ENCODE peak calls at places on chromosomes 13 and 19, in six cellular contexts. One of them, this sample, is unnamed.

GRCh38 chr13:108777421-108778420 is 148.3 kb downstream of the MYO16 start:
- DNase-seq in germinal center: no peak
- DNase-seq in activated T-cell treated with anti-CD3 and anti-CD28 coated beads, Interleukin-2, amount 50 U/mL, for 72 hours: no peak
- DNase-seq in NB4: no peak
- DNase-seq in foreskin fibroblast: no peak
- DNase-seq in activated CD4-positive, alpha-beta T cell treated with anti-CD3 and anti-CD28 coated beads, Interleukin-2, amount 50 U/mL, for 1 hour: no peak
- DNase-seq in this sample: no peak

GRCh38 chr19:50315773-50316448 is 13.3 kb downstream of the KCNC3 start:
- DNase-seq in germinal center: no peak
- DNase-seq in activated T-cell treated with anti-CD3 and anti-CD28 coated beads, Interleukin-2, amount 50 U/mL, for 72 hours: peak
- DNase-seq in NB4: peak
- DNase-seq in foreskin fibroblast: no peak
- DNase-seq in activated CD4-positive, alpha-beta T cell treated with anti-CD3 and anti-CD28 coated beads, Interleukin-2, amount 50 U/mL, for 1 hour: no peak
- DNase-seq in this sample: no peak

GRCh38 chr13:30037306-30037705 is 186.9 kb upstream of the UBL3 start:
- DNase-seq in germinal center: no peak
- DNase-seq in activated T-cell treated with anti-CD3 and anti-CD28 coated beads, Interleukin-2, amount 50 U/mL, for 72 hours: no peak
- DNase-seq in NB4: no peak
- DNase-seq in foreskin fibroblast: no peak
- DNase-seq in activated CD4-positive, alpha-beta T cell treated with anti-CD3 and anti-CD28 coated beads, Interleukin-2, amount 50 U/mL, for 1 hour: no peak
- DNase-seq in this sample: no peak

GRCh38 chr13:54185785-54186184 is 1157.2 kb downstream of the OLFM4 start:
- DNase-seq in germinal center: no peak
- DNase-seq in activated T-cell treated with anti-CD3 and anti-CD28 coated beads, Interleukin-2, amount 50 U/mL, for 72 hours: no peak
- DNase-seq in NB4: peak
- DNase-seq in foreskin fibroblast: no peak
- DNase-seq in activated CD4-positive, alpha-beta T cell treated with anti-CD3 and anti-CD28 coated beads, Interleukin-2, amount 50 U/mL, for 1 hour: no peak
- DNase-seq in this sample: no peak

GRCh38 chr13:113732176-113732960 is 26.7 kb upstream of the TMEM255B start:
- DNase-seq in germinal center: peak
- DNase-seq in activated T-cell treated with anti-CD3 and anti-CD28 coated beads, Interleukin-2, amount 50 U/mL, for 72 hours: no peak
- DNase-seq in NB4: peak
- DNase-seq in foreskin fibroblast: no peak
- DNase-seq in activated CD4-positive, alpha-beta T cell treated with anti-CD3 and anti-CD28 coated beads, Interleukin-2, amount 50 U/mL, for 1 hour: no peak
- DNase-seq in this sample: no peak

GRCh38 chr13:98026457-98026857 is 73.0 kb downstream of the IPO5 start:
- DNase-seq in germinal center: no peak
- DNase-seq in activated T-cell treated with anti-CD3 and anti-CD28 coated beads, Interleukin-2, amount 50 U/mL, for 72 hours: no peak
- DNase-seq in NB4: peak
- DNase-seq in foreskin fibroblast: peak
- DNase-seq in activated CD4-positive, alpha-beta T cell treated with anti-CD3 and anti-CD28 coated beads, Interleukin-2, amount 50 U/mL, for 1 hour: no peak
- DNase-seq in this sample: no peak

GRCh38 chr13:110450016-110450900 is 111.3 kb downstream of the RAB20 start:
- DNase-seq in germinal center: no peak
- DNase-seq in activated T-cell treated with anti-CD3 and anti-CD28 coated beads, Interleukin-2, amount 50 U/mL, for 72 hours: no peak
- DNase-seq in NB4: no peak
- DNase-seq in foreskin fibroblast: no peak
- DNase-seq in activated CD4-positive, alpha-beta T cell treated with anti-CD3 and anti-CD28 coated beads, Interleukin-2, amount 50 U/mL, for 1 hour: no peak
- DNase-seq in this sample: no peak

GRCh38 chr13:71483733-71484132 is 383.3 kb downstream of the DACH1 start:
- DNase-seq in germinal center: no peak
- DNase-seq in activated T-cell treated with anti-CD3 and anti-CD28 coated beads, Interleukin-2, amount 50 U/mL, for 72 hours: no peak
- DNase-seq in NB4: no peak
- DNase-seq in foreskin fibroblast: no peak
- DNase-seq in activated CD4-positive, alpha-beta T cell treated with anti-CD3 and anti-CD28 coated beads, Interleukin-2, amount 50 U/mL, for 1 hour: no peak
- DNase-seq in this sample: no peak

GRCh38 chr13:42219870-42220269 is 52.1 kb upstream of the AKAP11 start:
- DNase-seq in germinal center: no peak
- DNase-seq in activated T-cell treated with anti-CD3 and anti-CD28 coated beads, Interleukin-2, amount 50 U/mL, for 72 hours: no peak
- DNase-seq in NB4: no peak
- DNase-seq in foreskin fibroblast: no peak
- DNase-seq in activated CD4-positive, alpha-beta T cell treated with anti-CD3 and anti-CD28 coated beads, Interleukin-2, amount 50 U/mL, for 1 hour: no peak
- DNase-seq in this sample: no peak

GRCh38 chr13:101452519-101453485 is at the start of gene ITGBL1:
- DNase-seq in germinal center: no peak
- DNase-seq in activated T-cell treated with anti-CD3 and anti-CD28 coated beads, Interleukin-2, amount 50 U/mL, for 72 hours: no peak
- DNase-seq in NB4: no peak
- DNase-seq in foreskin fibroblast: peak
- DNase-seq in activated CD4-positive, alpha-beta T cell treated with anti-CD3 and anti-CD28 coated beads, Interleukin-2, amount 50 U/mL, for 1 hour: no peak
- DNase-seq in this sample: no peak